ENCODE peak calls at places on chromosome X, in four cellular contexts. S is IMR-90; X is activated naive CD4-positive, alpha-beta T cell; M is stimulated activated CD4-positive, alpha-beta T cell treated with anti-CD3 and anti-CD28 coated beads, Interleukin-12 subunit alpha, Interleukin-12 subunit beta, amount 100 ng/mL, for 4 hours. G is an unnamed sample.

GRCh38 chrX:11724122-11725017 is 33.7 kb upstream of the MSL3 start:
- DNase-seq in S (peak; percentile 41), X (no peak), M (no peak), G (no peak)

GRCh38 chrX:147912093-147912801 is 528 bp downstream of the FMR1 start:
- DNase-seq in M (peak; percentile 14), X (no peak), S (peak; percentile 31), G (peak; percentile 3)

GRCh38 chrX:10902001-10902400 is 209.1 kb upstream of the HCCS start:
- DNase-seq in M (no peak), S (peak; percentile 65), X (no peak), G (no peak)

GRCh38 chrX:108397627-108398392 is 40.4 kb downstream of the COL4A6 start:
- DNase-seq in M (no peak), S (peak; percentile 4), X (no peak), G (no peak)

GRCh38 chrX:75181721-75182120 is 25.6 kb upstream of the ABCB7 start:
- DNase-seq in M (no peak), X (no peak), S (peak; percentile 50), G (no peak)

GRCh38 chrX:2574271-2574670 is 73.5 kb upstream of the DHRSX start:
- DNase-seq in X (no peak), S (no peak), M (no peak), G (no peak)

GRCh38 chrX:103716967-103717366 is 6.3 kb downstream of the TMEM31 start:
- DNase-seq in S (peak; percentile 89), X (no peak), M (no peak), G (no peak)

GRCh38 chrX:130393451-130394074 is 8.1 kb upstream of the GPR119 start:
- DNase-seq in S (peak; percentile 45), X (no peak), M (no peak), G (peak; percentile 56)

GRCh38 chrX:110803506-110803905 is 7.9 kb upstream of the CHRDL1 start:
- DNase-seq in S (peak; percentile 1), M (no peak), X (no peak), G (no peak)

GRCh38 chrX:105816517-105816916 is 5.8 kb upstream of the NRK start:
- DNase-seq in S (no peak), M (no peak), X (no peak), G (no peak)

GRCh38 chrX:154657226-154657805 is 3.9 kb upstream of the CTAG2 start:
- DNase-seq in S (no peak), X (no peak), M (no peak), G (no peak)

GRCh38 chrX:121570072-121570841 is 522.8 kb downstream of the GLUD2 start:
- DNase-seq in S (no peak), M (no peak), X (no peak), G (no peak)

G was measured in hippocampal formation.